ENCODE peak calls at places on chromosomes 5 and 9, in five cellular contexts. X is activated gamma-delta T cell treated with Interleukin-2 at 50 U/mL for 16 hours, Z is mesenchymal stem cell, J is occipital lobe, Q is GM23248. N is an unnamed sample.

GRCh38 chr5:59588922-59589321 is 304.6 kb downstream of the PDE4D start:
- DNase-seq in Z (peak; percentile 49), J (no peak), X (no peak), Q (peak; percentile 72), N (peak; percentile 16)

GRCh38 chr5:943201-943873 is 50.7 kb downstream of the TRIP13 start:
- DNase-seq in J (no peak), Z (no peak), Q (no peak), X (no peak), N (no peak)

GRCh38 chr5:17378346-17378984 is 119.6 kb upstream of the TAF11L2 start:
- DNase-seq in Z (peak; percentile 86), J (no peak), Q (peak; percentile 45), X (no peak), N (no peak)

GRCh38 chr5:196350-196749 is 5.1 kb downstream of the LRRC14B start:
- DNase-seq in X (no peak), Q (no peak), J (no peak), Z (no peak), N (no peak)

GRCh38 chr9:115034801-115035200 is 83.2 kb downstream of the TNC start:
- DNase-seq in Z (peak; percentile 46), X (no peak), J (no peak), Q (peak; percentile 87), N (no peak)

GRCh38 chr9:74742792-74743389 is 144.8 kb downstream of the TRPM6 start:
- DNase-seq in Q (peak; percentile 62), J (no peak), Z (peak; percentile 30), X (no peak), N (peak; percentile 44)

GRCh38 chr5:176387384-176387925 is 943 bp downstream of the NOP16 start:
- DNase-seq in Z (peak; percentile 18), X (no peak), Q (peak; percentile 48), J (no peak), N (peak; percentile 18)

GRCh38 chr5:31680528-31680927 is 41.6 kb downstream of the PDZD2 start:
- DNase-seq in J (no peak), Z (no peak), Q (no peak), X (no peak), N (no peak)

GRCh38 chr5:13859285-13859684 is 85.2 kb downstream of the DNAH5 start:
- DNase-seq in Q (peak; percentile 13), J (no peak), X (no peak), Z (no peak), N (no peak)

GRCh38 chr5:123119334-123119986 is 30.4 kb downstream of the PRDM6 start:
- DNase-seq in X (no peak), Z (peak; percentile 58), J (no peak), Q (peak; percentile 65), N (no peak)

GRCh38 chr5:171288066-171288465 is 21.0 kb upstream of the TLX3 start:
- DNase-seq in Q (no peak), X (no peak), J (no peak), Z (no peak), N (no peak)

GRCh38 chr5:140823475-140823874 is 2.1 kb downstream of the PCDHA5 start:
- DNase-seq in Q (no peak), X (no peak), J (no peak), Z (no peak), N (no peak)

GRCh38 chr9:114738581-114739316 is 56.8 kb upstream of the TEX48 start:
- DNase-seq in Q (peak; percentile 95), Z (peak; percentile 89), J (peak; percentile 13), X (peak; percentile 74), N (peak; percentile 89)

GRCh38 chr9:129887210-129888084 is 52.2 kb downstream of the USP20 start:
- DNase-seq in J (no peak), Z (peak; percentile 86), X (peak; percentile 51), Q (peak; percentile 78), N (peak; percentile 23)

GRCh38 chr5:112555691-112556090 is 136.6 kb upstream of the EPB41L4A start:
- DNase-seq in Q (peak; percentile 74), Z (peak; percentile 30), X (no peak), J (no peak), N (no peak)

N was measured in endothelial cell of umbilical vein.